ENCODE peak calls at places on chromosomes 16 and 17, in five cellular contexts. One of them, this sample, is unnamed.

GRCh38 chr17:78903101-78903779 is at the start of gene CEP295NL:
- DNase-seq in activated CD4-positive, alpha-beta T cell treated with anti-CD3 and anti-CD28 coated beads for 24 hours: no peak
- DNase-seq in mesendoderm: peak
- DNase-seq in stimulated activated CD4-positive, alpha-beta T cell treated with anti-CD3 and anti-CD28 coated beads, Interleukin-15, amount 100 ng/mL, for 24 hours: peak
- DNase-seq in posterior cingulate gyrus: no peak
- DNase-seq in this sample: no peak

GRCh38 chr17:77465358-77466041 is 324.7 kb downstream of the SEC14L1 start:
- DNase-seq in stimulated activated CD4-positive, alpha-beta T cell treated with anti-CD3 and anti-CD28 coated beads, Interleukin-15, amount 100 ng/mL, for 24 hours: peak
- DNase-seq in mesendoderm: peak
- DNase-seq in activated CD4-positive, alpha-beta T cell treated with anti-CD3 and anti-CD28 coated beads for 24 hours: no peak
- DNase-seq in posterior cingulate gyrus: no peak
- DNase-seq in this sample: no peak

GRCh38 chr16:47470211-47470610 is 9.1 kb downstream of the PHKB start:
- DNase-seq in activated CD4-positive, alpha-beta T cell treated with anti-CD3 and anti-CD28 coated beads for 24 hours: no peak
- DNase-seq in posterior cingulate gyrus: no peak
- DNase-seq in mesendoderm: no peak
- DNase-seq in stimulated activated CD4-positive, alpha-beta T cell treated with anti-CD3 and anti-CD28 coated beads, Interleukin-15, amount 100 ng/mL, for 24 hours: no peak
- DNase-seq in this sample: no peak

GRCh38 chr16:81204794-81205680 is 33.5 kb upstream of the BCO1 start:
- DNase-seq in posterior cingulate gyrus: peak
- DNase-seq in mesendoderm: peak
- DNase-seq in activated CD4-positive, alpha-beta T cell treated with anti-CD3 and anti-CD28 coated beads for 24 hours: peak
- DNase-seq in stimulated activated CD4-positive, alpha-beta T cell treated with anti-CD3 and anti-CD28 coated beads, Interleukin-15, amount 100 ng/mL, for 24 hours: peak
- DNase-seq in this sample: peak

GRCh38 chr16:59633996-59634579 is 900.0 kb upstream of the GOT2 start:
- DNase-seq in activated CD4-positive, alpha-beta T cell treated with anti-CD3 and anti-CD28 coated beads for 24 hours: no peak
- DNase-seq in stimulated activated CD4-positive, alpha-beta T cell treated with anti-CD3 and anti-CD28 coated beads, Interleukin-15, amount 100 ng/mL, for 24 hours: no peak
- DNase-seq in mesendoderm: no peak
- DNase-seq in posterior cingulate gyrus: no peak
- DNase-seq in this sample: no peak

GRCh38 chr17:79948918-79949645 is 86.6 kb downstream of the TBC1D16 start:
- DNase-seq in activated CD4-positive, alpha-beta T cell treated with anti-CD3 and anti-CD28 coated beads for 24 hours: no peak
- DNase-seq in mesendoderm: no peak
- DNase-seq in stimulated activated CD4-positive, alpha-beta T cell treated with anti-CD3 and anti-CD28 coated beads, Interleukin-15, amount 100 ng/mL, for 24 hours: no peak
- DNase-seq in posterior cingulate gyrus: no peak
- DNase-seq in this sample: no peak

GRCh38 chr17:13600475-13601316 is 1.0 kb downstream of the HS3ST3A1 start:
- DNase-seq in posterior cingulate gyrus: no peak
- DNase-seq in mesendoderm: peak
- DNase-seq in activated CD4-positive, alpha-beta T cell treated with anti-CD3 and anti-CD28 coated beads for 24 hours: no peak
- DNase-seq in stimulated activated CD4-positive, alpha-beta T cell treated with anti-CD3 and anti-CD28 coated beads, Interleukin-15, amount 100 ng/mL, for 24 hours: peak
- DNase-seq in this sample: no peak

GRCh38 chr17:37483311-37484039 is 6.2 kb upstream of the DUSP14 start:
- DNase-seq in activated CD4-positive, alpha-beta T cell treated with anti-CD3 and anti-CD28 coated beads for 24 hours: no peak
- DNase-seq in posterior cingulate gyrus: no peak
- DNase-seq in stimulated activated CD4-positive, alpha-beta T cell treated with anti-CD3 and anti-CD28 coated beads, Interleukin-15, amount 100 ng/mL, for 24 hours: no peak
- DNase-seq in mesendoderm: peak
- DNase-seq in this sample: peak

GRCh38 chr17:64781394-64781793 is 119.3 kb upstream of the SMURF2 start:
- DNase-seq in activated CD4-positive, alpha-beta T cell treated with anti-CD3 and anti-CD28 coated beads for 24 hours: peak
- DNase-seq in mesendoderm: peak
- DNase-seq in stimulated activated CD4-positive, alpha-beta T cell treated with anti-CD3 and anti-CD28 coated beads, Interleukin-15, amount 100 ng/mL, for 24 hours: peak
- DNase-seq in posterior cingulate gyrus: no peak
- DNase-seq in this sample: no peak

GRCh38 chr17:29722411-29723198 is 99.9 kb upstream of the CORO6 start:
- DNase-seq in posterior cingulate gyrus: no peak
- DNase-seq in activated CD4-positive, alpha-beta T cell treated with anti-CD3 and anti-CD28 coated beads for 24 hours: no peak
- DNase-seq in stimulated activated CD4-positive, alpha-beta T cell treated with anti-CD3 and anti-CD28 coated beads, Interleukin-15, amount 100 ng/mL, for 24 hours: peak
- DNase-seq in mesendoderm: no peak
- DNase-seq in this sample: peak

GRCh38 chr17:45081046-45081703 is 20.1 kb downstream of the NMT1 start:
- DNase-seq in mesendoderm: no peak
- DNase-seq in stimulated activated CD4-positive, alpha-beta T cell treated with anti-CD3 and anti-CD28 coated beads, Interleukin-15, amount 100 ng/mL, for 24 hours: no peak
- DNase-seq in activated CD4-positive, alpha-beta T cell treated with anti-CD3 and anti-CD28 coated beads for 24 hours: no peak
- DNase-seq in posterior cingulate gyrus: no peak
- DNase-seq in this sample: no peak

GRCh38 chr16:66622863-66623262 is 18.4 kb downstream of the CMTM3 start:
- DNase-seq in mesendoderm: peak
- DNase-seq in activated CD4-positive, alpha-beta T cell treated with anti-CD3 and anti-CD28 coated beads for 24 hours: no peak
- DNase-seq in posterior cingulate gyrus: no peak
- DNase-seq in stimulated activated CD4-positive, alpha-beta T cell treated with anti-CD3 and anti-CD28 coated beads, Interleukin-15, amount 100 ng/mL, for 24 hours: no peak
- DNase-seq in this sample: peak

GRCh38 chr16:72972878-72973571 is 74.9 kb downstream of the ZFHX3 start:
- DNase-seq in mesendoderm: no peak
- DNase-seq in posterior cingulate gyrus: no peak
- DNase-seq in activated CD4-positive, alpha-beta T cell treated with anti-CD3 and anti-CD28 coated beads for 24 hours: no peak
- DNase-seq in stimulated activated CD4-positive, alpha-beta T cell treated with anti-CD3 and anti-CD28 coated beads, Interleukin-15, amount 100 ng/mL, for 24 hours: no peak
- DNase-seq in this sample: no peak

GRCh38 chr16:29708917-29709600 is 30.1 kb downstream of the QPRT start:
- DNase-seq in stimulated activated CD4-positive, alpha-beta T cell treated with anti-CD3 and anti-CD28 coated beads, Interleukin-15, amount 100 ng/mL, for 24 hours: no peak
- DNase-seq in posterior cingulate gyrus: no peak
- DNase-seq in activated CD4-positive, alpha-beta T cell treated with anti-CD3 and anti-CD28 coated beads for 24 hours: no peak
- DNase-seq in mesendoderm: peak
- DNase-seq in this sample: no peak

GRCh38 chr17:8145811-8146210 is 6.4 kb downstream of the PER1 start:
- DNase-seq in posterior cingulate gyrus: no peak
- DNase-seq in mesendoderm: no peak
- DNase-seq in activated CD4-positive, alpha-beta T cell treated with anti-CD3 and anti-CD28 coated beads for 24 hours: no peak
- DNase-seq in stimulated activated CD4-positive, alpha-beta T cell treated with anti-CD3 and anti-CD28 coated beads, Interleukin-15, amount 100 ng/mL, for 24 hours: no peak
- DNase-seq in this sample: no peak

GRCh38 chr16:81553814-81554675 is 109.4 kb downstream of the CMIP start:
- DNase-seq in posterior cingulate gyrus: no peak
- DNase-seq in stimulated activated CD4-positive, alpha-beta T cell treated with anti-CD3 and anti-CD28 coated beads, Interleukin-15, amount 100 ng/mL, for 24 hours: no peak
- DNase-seq in activated CD4-positive, alpha-beta T cell treated with anti-CD3 and anti-CD28 coated beads for 24 hours: no peak
- DNase-seq in mesendoderm: peak
- DNase-seq in this sample: no peak

GRCh38 chr17:41823141-41823524 is 10.3 kb downstream of the FKBP10 start:
- DNase-seq in stimulated activated CD4-positive, alpha-beta T cell treated with anti-CD3 and anti-CD28 coated beads, Interleukin-15, amount 100 ng/mL, for 24 hours: no peak
- DNase-seq in activated CD4-positive, alpha-beta T cell treated with anti-CD3 and anti-CD28 coated beads for 24 hours: no peak
- DNase-seq in mesendoderm: no peak
- DNase-seq in posterior cingulate gyrus: no peak
- DNase-seq in this sample: no peak

GRCh38 chr16:73048292-73049050 is 543 bp upstream of the ZFHX3 start:
- DNase-seq in mesendoderm: peak
- DNase-seq in activated CD4-positive, alpha-beta T cell treated with anti-CD3 and anti-CD28 coated beads for 24 hours: no peak
- DNase-seq in stimulated activated CD4-positive, alpha-beta T cell treated with anti-CD3 and anti-CD28 coated beads, Interleukin-15, amount 100 ng/mL, for 24 hours: no peak
- DNase-seq in posterior cingulate gyrus: no peak
- DNase-seq in this sample: no peak

GRCh38 chr17:75688209-75688771 is 21.2 kb downstream of the SAP30BP start:
- DNase-seq in stimulated activated CD4-positive, alpha-beta T cell treated with anti-CD3 and anti-CD28 coated beads, Interleukin-15, amount 100 ng/mL, for 24 hours: no peak
- DNase-seq in mesendoderm: no peak
- DNase-seq in activated CD4-positive, alpha-beta T cell treated with anti-CD3 and anti-CD28 coated beads for 24 hours: no peak
- DNase-seq in posterior cingulate gyrus: no peak
- DNase-seq in this sample: no peak